ENCODE peak calls at places on chromosomes 16 and 17, in ten cellular contexts. T, C, L, B, K, F, U, Z, E and X are unnamed samples.

GRCh38 chr16:12323007-12323699 is 346.6 kb downstream of the SNX29 start:
- ATAC-seq in T (no peak), C (peak; percentile 52), L (no peak), B (no peak), K (no peak), F (no peak), U (no peak), Z (no peak), E (no peak), X (no peak)

GRCh38 chr16:77736879-77737278 is 14.6 kb downstream of the NUDT7 start:
- ATAC-seq in T (no peak), C (peak; percentile 27), L (peak; percentile 62), B (no peak), K (no peak), F (peak; percentile 97), U (no peak), Z (no peak), E (no peak), X (no peak)

GRCh38 chr16:10738231-10739077 is 5.2 kb upstream of the NUBP1 start:
- ATAC-seq in T (peak; percentile 54), C (peak; percentile 84), L (peak; percentile 88), B (peak; percentile 31), K (peak; percentile 65), F (peak; percentile 57), U (peak; percentile 21), Z (peak; percentile 92), E (peak; percentile 64), X (peak; percentile 64)

GRCh38 chr17:82384730-82385429 is 13.3 kb downstream of the UTS2R start:
- ATAC-seq in T (peak; percentile 44), C (no peak), L (peak; percentile 92), B (peak; percentile 89), K (peak; percentile 63), F (peak; percentile 76), U (peak; percentile 65), Z (peak; percentile 83), E (peak; percentile 76), X (no peak)

GRCh38 chr17:50381260-50381815 is 8.3 kb downstream of the EME1 start:
- ATAC-seq in T (no peak), C (no peak), L (no peak), B (no peak), K (no peak), F (no peak), U (no peak), Z (no peak), E (peak; percentile 10), X (no peak)

GRCh38 chr17:34241062-34241461 is 14.0 kb upstream of the CCL2 start:
- ATAC-seq in T (no peak), C (no peak), L (peak; percentile 65), B (peak; percentile 48), K (no peak), F (no peak), U (peak; percentile 48), Z (peak; percentile 52), E (no peak), X (peak; percentile 61)

GRCh38 chr17:33521784-33522183 is 228.7 kb upstream of the ASIC2 start:
- ATAC-seq in T (no peak), C (peak; percentile 78), L (peak; percentile 29), B (no peak), K (peak; percentile 86), F (peak; percentile 85), U (no peak), Z (no peak), E (peak; percentile 60), X (no peak)

GRCh38 chr17:45273551-45273957 is 11.7 kb upstream of the SPATA32 start:
- ATAC-seq in T (no peak), C (no peak), L (peak; percentile 78), B (no peak), K (no peak), F (no peak), U (no peak), Z (no peak), E (no peak), X (no peak)

GRCh38 chr16:68284847-68285246 is 20.5 kb downstream of the SLC7A6 start:
- ATAC-seq in T (no peak), C (peak; percentile 75), L (peak; percentile 66), B (no peak), K (no peak), F (no peak), U (no peak), Z (no peak), E (no peak), X (no peak)

GRCh38 chr17:70582777-70583176 is 413.4 kb downstream of the KCNJ2 start:
- ATAC-seq in T (no peak), C (no peak), L (no peak), B (no peak), K (no peak), F (no peak), U (no peak), Z (no peak), E (no peak), X (no peak)
- H3K27ac ChIP-seq in T (no peak overlapping the region), C (no peak overlapping the region), L (no peak overlapping the region), B (no peak overlapping the region), K (no peak overlapping the region), F (no peak overlapping the region), U (no peak overlapping the region), Z (no peak overlapping the region), E (no peak overlapping the region), X (no peak overlapping the region)

GRCh38 chr17:38914741-38915638 is 10.4 kb upstream of the LASP1NB start:
- ATAC-seq in T (no peak), C (no peak), L (peak; percentile 60), B (no peak), K (peak; percentile 58), F (peak; percentile 90), U (no peak), Z (no peak), E (peak; percentile 23), X (no peak)
- H3K4me1 ChIP-seq in T (peaks cover 33% of the 10 kb centered on the region), C (no peaks in the 10 kb centered on the region), L (peaks cover 44% of the 10 kb centered on the region), B (peaks cover 25% of the 10 kb centered on the region), K (peaks cover 34% of the 10 kb centered on the region), F (peaks cover 44% of the 10 kb centered on the region), U (peaks cover 6% of the 10 kb centered on the region), Z (peaks cover 29% of the 10 kb centered on the region), E (no peaks in the 10 kb centered on the region), X (peaks cover 17% of the 10 kb centered on the region)

GRCh38 chr17:29590261-29590978 is 972 bp upstream of the GIT1 start:
- ATAC-seq in T (no peak), C (peak; percentile 15), L (no peak), B (no peak), K (peak; percentile 4), F (peak; percentile 2), U (no peak), Z (peak; percentile 13), E (peak; percentile 3), X (no peak)

GRCh38 chr17:29590979-29591736 is 1.7 kb upstream of the GIT1 start:
- ATAC-seq in T (no peak), C (peak; percentile 14), L (no peak), B (no peak), K (peak; percentile 68), F (peak; percentile 43), U (no peak), Z (peak; percentile 1), E (peak; percentile 21), X (peak; percentile 21)

GRCh38 chr17:29588017-29588557 is 1.4 kb downstream of the GIT1 start:
- ATAC-seq in T (no peak), C (no peak), L (no peak), B (no peak), K (no peak), F (no peak), U (no peak), Z (no peak), E (no peak), X (no peak)

GRCh38 chr17:29588561-29589411 is 662 bp downstream of the GIT1 start:
- ATAC-seq in T (no peak), C (peak; percentile 3), L (peak; percentile 7), B (peak; percentile 24), K (peak; percentile 1), F (peak; percentile 1), U (peak; percentile 8), Z (peak; percentile 7), E (peak; percentile 6), X (peak; percentile 29)

DNA sequence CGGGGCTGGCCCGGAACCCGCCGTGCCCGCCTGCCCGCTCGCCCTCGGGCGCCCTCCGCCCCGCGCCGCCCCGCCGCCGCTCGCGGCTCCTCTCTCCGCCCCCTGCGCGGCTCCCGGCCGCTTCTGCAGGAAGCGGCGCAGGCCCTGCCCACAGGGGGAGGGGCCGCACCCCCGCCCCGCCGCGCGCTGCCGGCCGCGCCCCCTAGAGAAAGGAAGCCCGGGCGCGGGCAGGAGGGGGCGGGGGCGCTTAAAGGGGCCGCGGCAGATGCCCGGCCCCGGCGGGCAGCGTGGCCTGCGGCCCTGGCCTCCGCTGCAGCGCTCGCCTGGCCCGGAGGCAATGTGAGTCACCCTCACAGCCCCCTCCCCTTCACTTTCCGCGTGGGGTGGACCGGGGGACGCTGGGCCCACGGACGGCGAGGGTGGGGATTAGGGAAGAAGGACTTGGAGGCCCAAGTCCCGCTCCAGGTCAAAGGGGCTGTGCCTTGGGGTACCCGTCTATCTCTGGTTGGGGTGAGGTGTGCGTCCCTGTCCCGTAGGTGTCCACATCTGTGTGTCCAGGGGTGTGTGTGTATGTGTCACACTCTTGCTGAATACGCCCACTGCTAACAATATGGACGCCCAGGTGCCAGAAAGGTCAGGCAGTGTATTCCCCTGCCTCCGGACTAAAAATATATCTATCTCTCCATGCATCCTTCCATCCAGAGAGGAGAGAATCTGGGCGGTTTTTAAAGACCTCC is at the start of gene GIT1:
- ATAC-seq in T (peak; percentile 82), C (peak; percentile 74), L (peak; percentile 93), B (peak; percentile 90), K (peak; percentile 40), F (peak; percentile 49), U (peak; percentile 82), Z (peak; percentile 61), E (peak; percentile 55), X (peak; percentile 87)
- TF ChIP-seq POLR2A in T (no peak), C (peak; percentile 63), L (peak; percentile 70), B (no peak), K (peak; percentile 63), F (peak; percentile 57), U (no peak), Z (peak; percentile 90), E (peak; percentile 23), X (peak; percentile 60)

DNA sequence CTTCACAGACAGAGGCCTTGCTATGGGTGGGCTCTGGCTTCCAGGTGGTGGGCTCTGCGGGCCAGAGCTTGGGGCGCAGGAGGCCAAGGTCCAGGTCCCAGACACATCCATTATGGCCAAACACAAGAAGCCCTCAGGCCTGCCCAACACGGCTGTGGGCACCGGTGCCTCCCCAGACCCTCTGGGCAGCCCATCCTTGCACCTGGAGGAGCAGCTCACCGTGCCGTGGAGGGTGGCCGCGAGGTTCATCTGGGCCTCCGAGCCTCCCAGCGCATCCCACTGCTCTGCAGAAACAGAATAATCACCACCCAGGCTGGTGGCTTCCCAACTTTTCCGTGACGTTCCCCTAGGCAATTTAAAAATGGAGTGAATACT is 55.8 kb downstream of the TBC1D16 start:
- ATAC-seq in T (no peak), C (no peak), L (no peak), B (no peak), K (no peak), F (no peak), U (no peak), Z (no peak), E (no peak), X (no peak)
- H3K27ac ChIP-seq in T (no peak overlapping the region), C (no peak overlapping the region), L (no peak overlapping the region), B (no peak overlapping the region), K (no peak overlapping the region), F (no peak overlapping the region), U (no peak overlapping the region), Z (no peak overlapping the region), E (no peak overlapping the region), X (no peak overlapping the region)